ENCODE peak calls at places on chromosome 11, in eight cellular contexts. G, R, Y, C, V, J, M and K are unnamed samples.

GRCh38 chr11:110795124-110795624 is 82.9 kb upstream of the ARHGAP20 start:
- DNase-seq in Y (no peak), C (no peak), J (no peak), M (no peak), G (no peak), R (no peak), V (no peak), K (no peak)

GRCh38 chr11:69834251-69834650 is 15.0 kb upstream of the FGF3 start:
- DNase-seq in C (no peak), M (no peak), G (no peak), Y (no peak), R (no peak), V (no peak), J (no peak), K (no peak)

GRCh38 chr11:122242731-122243130 is 126.7 kb upstream of the BLID start:
- DNase-seq in J (no peak), Y (no peak), V (no peak), M (no peak), G (no peak), R (no peak), C (no peak), K (no peak)

GRCh38 chr11:8273281-8273680 is 9.6 kb upstream of the LMO1 start:
- DNase-seq in J (no peak), V (no peak), M (no peak), R (no peak), C (no peak), G (peak), Y (no peak), K (no peak)

GRCh38 chr11:21556936-21557335 is 635.9 kb upstream of the ANO5 start:
- DNase-seq in M (no peak), V (no peak), C (no peak), G (no peak), R (no peak), Y (no peak), J (no peak), K (no peak)

GRCh38 chr11:85875505-85875904 is 20.3 kb downstream of the CCDC83 start:
- DNase-seq in G (peak), J (no peak), M (no peak), V (no peak), R (no peak), Y (no peak), C (no peak), K (no peak)

GRCh38 chr11:62556102-62556871 is 9.7 kb upstream of the AHNAK start:
- DNase-seq in M (peak), R (peak), G (peak), Y (no peak), C (peak), J (peak), V (peak), K (peak)

GRCh38 chr11:67675058-67675747 is 780 bp upstream of the ALDH3B2 start:
- DNase-seq in M (no peak), R (no peak), J (no peak), C (no peak), G (no peak), Y (no peak), V (no peak), K (no peak)

GRCh38 chr11:79744941-79745340 is 304.1 kb upstream of the TENM4 start:
- DNase-seq in J (no peak), R (no peak), C (no peak), G (no peak), Y (no peak), M (no peak), V (no peak), K (no peak)

GRCh38 chr11:15967166-15967565 is 389.2 kb downstream of the SOX6 start:
- DNase-seq in G (peak), Y (peak), M (no peak), V (no peak), J (no peak), C (no peak), R (peak), K (no peak)

GRCh38 chr11:64001552-64002427 is 15.6 kb downstream of the OTUB1 start:
- DNase-seq in G (no peak), Y (no peak), J (no peak), V (no peak), M (no peak), C (peak), R (no peak), K (no peak)

GRCh38 chr11:112345708-112346107 is 85.0 kb upstream of the PLET1 start:
- DNase-seq in R (no peak), G (no peak), M (no peak), C (no peak), J (no peak), V (no peak), Y (peak), K (no peak)

GRCh38 chr11:20259506-20259905 is 99.2 kb upstream of the DBX1 start:
- DNase-seq in G (no peak), C (peak), M (no peak), J (no peak), V (no peak), R (no peak), Y (no peak), K (no peak)

GRCh38 chr11:117143871-117144476 is at the start of gene PAFAH1B2:
- DNase-seq in C (peak), G (peak), M (peak), Y (peak), V (peak), J (peak), R (peak), K (peak)

GRCh38 chr11:1044160-1044559 is 7.6 kb upstream of the MUC6 start:
- DNase-seq in Y (no peak), R (no peak), C (no peak), J (no peak), M (no peak), V (no peak), G (no peak), K (no peak)

GRCh38 chr11:127003260-127003981 is 2.9 kb upstream of the KIRREL3 start:
- DNase-seq in R (peak), V (peak), Y (no peak), M (no peak), J (peak), C (peak), G (no peak), K (no peak)

GRCh38 chr11:117670443-117670842 is 126.6 kb downstream of the DSCAML1 start:
- DNase-seq in R (no peak), C (no peak), M (no peak), Y (no peak), G (no peak), V (no peak), J (no peak), K (no peak)

GRCh38 chr11:45804806-45805304 is at the start of gene SLC35C1:
- DNase-seq in M (peak), V (peak), C (peak), R (peak), Y (peak), G (peak), J (peak), K (peak)

GRCh38 chr11:127919206-127920000 is 668.0 kb downstream of the ETS1 start:
- DNase-seq in J (no peak), Y (no peak), C (peak), G (peak), V (no peak), R (peak), M (no peak), K (peak)

GRCh38 chr11:80156062-80156461 is 715.2 kb upstream of the TENM4 start:
- DNase-seq in M (no peak), Y (no peak), J (no peak), R (no peak), V (no peak), C (no peak), G (no peak), K (no peak)

GRCh38 chr11:13229675-13230359 is 47.8 kb upstream of the BMAL1 start:
- DNase-seq in C (no peak), Y (no peak), J (no peak), G (peak), V (no peak), R (no peak), M (no peak), K (no peak)

GRCh38 chr11:104164028-104164520 is at the start of gene PDGFD:
- DNase-seq in R (peak), V (peak), J (peak), C (peak), M (no peak), G (peak), Y (peak), K (peak)

GRCh38 chr11:95231881-95232605 is 1.0 kb upstream of the SESN3 start:
- DNase-seq in V (peak), R (peak), C (peak), J (peak), Y (peak), G (peak), M (peak), K (peak)

GRCh38 chr11:110711776-110712642 is at the start of gene ARHGAP20:
- DNase-seq in J (peak), G (peak), C (peak), Y (no peak), V (no peak), M (peak), R (no peak), K (no peak)

GRCh38 chr11:62138630-62139425 is 15.0 kb downstream of the INCENP start:
- DNase-seq in M (no peak), Y (no peak), G (no peak), J (no peak), C (no peak), R (no peak), V (no peak), K (no peak)

GRCh38 chr11:84899740-84900139 is 727.4 kb downstream of the DLG2 start:
- DNase-seq in C (no peak), Y (no peak), M (no peak), V (no peak), R (no peak), J (no peak), G (peak), K (no peak)

GRCh38 chr11:1219836-1220810 is 2.7 kb upstream of the MUC5B start:
- DNase-seq in Y (no peak), M (no peak), G (no peak), R (peak), J (no peak), C (no peak), V (no peak), K (no peak)

GRCh38 chr11:111663820-111664219 is 61.6 kb downstream of the SIK2 start:
- DNase-seq in V (no peak), C (no peak), Y (no peak), J (peak), M (no peak), G (peak), R (peak), K (no peak)

GRCh38 chr11:69862797-69863543 is 43.8 kb upstream of the FGF3 start:
- DNase-seq in G (no peak), Y (no peak), J (no peak), C (no peak), M (no peak), V (no peak), R (no peak), K (no peak)

GRCh38 chr11:110076388-110076965 is 16.7 kb upstream of the ZC3H12C start:
- DNase-seq in R (no peak), C (no peak), M (no peak), J (no peak), V (no peak), Y (no peak), G (peak), K (no peak)

GRCh38 chr11:105046898-105047579 is 1.9 kb upstream of the CARD16 start:
- DNase-seq in G (peak), R (peak), V (peak), J (no peak), C (peak), M (no peak), Y (no peak), K (peak)

GRCh38 chr11:64744544-64745218 is 739 bp upstream of the RASGRP2 start:
- DNase-seq in Y (no peak), V (no peak), M (no peak), J (no peak), R (no peak), C (no peak), G (no peak), K (no peak)

GRCh38 chr11:12885717-12886226 is 123.3 kb upstream of the RASSF10 start:
- DNase-seq in M (no peak), C (no peak), V (no peak), J (no peak), G (no peak), Y (no peak), R (no peak), K (no peak)

GRCh38 chr11:120385110-120385509 is 48.9 kb downstream of the ARHGEF12 start:
- DNase-seq in V (no peak), J (no peak), C (peak), Y (no peak), G (no peak), R (no peak), M (peak), K (no peak)

GRCh38 chr11:64568041-64568571 is 22.9 kb upstream of the SLC22A12 start:
- DNase-seq in R (no peak), G (no peak), M (no peak), J (no peak), Y (no peak), V (no peak), C (no peak), K (no peak)